ENCODE peak calls at places on chromosomes 13 and 19, in four cellular contexts. V is K562, L is A549, A is HepG2. S is an unnamed sample.

GRCh38 chr13:84896128-84896527 is 903.1 kb downstream of the SLITRK6 start:
- DNase-seq in V (peak), L (peak), A (peak), S (peak)

GRCh38 chr13:110284809-110285519 is 22.0 kb downstream of the COL4A1 start:
- DNase-seq in V (no peak), L (no peak), A (no peak), S (no peak)

GRCh38 chr19:49133621-49134454 is 14.5 kb downstream of the PPFIA3 start:
- DNase-seq in V (peak), L (peak), A (no peak), S (no peak)

GRCh38 chr13:33642374-33643065 is 175.4 kb upstream of the RFC3 start:
- DNase-seq in V (no peak), L (peak), A (peak), S (no peak)

GRCh38 chr13:23572836-23573235 is 2.6 kb downstream of the TNFRSF19 start:
- DNase-seq in V (no peak), L (no peak), A (peak), S (no peak)

GRCh38 chr13:23467048-23467931 is 33.8 kb upstream of the SACS start:
- DNase-seq in V (no peak), L (no peak), A (no peak), S (no peak)

GRCh38 chr19:32067686-32068085 is 277.7 kb upstream of the ZNF507 start:
- DNase-seq in V (no peak), L (peak), A (no peak), S (peak)

GRCh38 chr19:30857966-30858490 is 485.8 kb downstream of the ZNF536 start:
- DNase-seq in V (no peak), L (no peak), A (no peak), S (no peak)

GRCh38 chr19:16899566-16900075 is 10.8 kb downstream of the F2RL3 start:
- DNase-seq in V (peak), L (peak), A (peak), S (no peak)

GRCh38 chr13:43545317-43545874 is 241.4 kb downstream of the ENOX1 start:
- DNase-seq in V (no peak), L (no peak), A (no peak), S (no peak)

GRCh38 chr13:50699874-50700663 is 143.4 kb downstream of the DLEU7 start:
- DNase-seq in V (no peak), L (no peak), A (no peak), S (no peak)

GRCh38 chr19:43599635-43600295 is 3.4 kb downstream of the ZNF576 start:
- DNase-seq in V (no peak), L (no peak), A (no peak), S (no peak)

GRCh38 chr13:87676254-87677042 is 5.3 kb downstream of the SLITRK5 start:
- DNase-seq in V (no peak), L (no peak), A (no peak), S (no peak)

GRCh38 chr19:13165091-13165997 is 15.1 kb downstream of the IER2 start:
- DNase-seq in V (no peak), L (peak), A (no peak), S (no peak)

GRCh38 chr19:55611300-55611982 is 6.0 kb downstream of the ZNF865 start:
- DNase-seq in V (no peak), L (no peak), A (no peak), S (no peak)

GRCh38 chr19:3356805-3357204 is 9.6 kb upstream of the NFIC start:
- DNase-seq in V (no peak), L (no peak), A (no peak), S (no peak)

GRCh38 chr13:32228330-32229041 is 86.7 kb downstream of the ZAR1L start:
- DNase-seq in V (no peak), L (peak), A (no peak), S (no peak)

GRCh38 chr13:26228080-26228479 is 6.0 kb upstream of the RNF6 start:
- DNase-seq in V (no peak), L (no peak), A (no peak), S (no peak)

GRCh38 chr13:27170221-27170520 is 1.4 kb downstream of the USP12 start:
- DNase-seq in V (peak), L (no peak), A (no peak), S (no peak)

GRCh38 chr19:30092721-30093569 is 150.9 kb downstream of the URI1 start:
- DNase-seq in V (no peak), L (no peak), A (no peak), S (no peak)

GRCh38 chr13:44267966-44268365 is 105.7 kb upstream of the SERP2 start:
- DNase-seq in V (no peak), L (peak), A (no peak), S (no peak)

GRCh38 chr13:34900288-34900739 is 41.8 kb upstream of the NBEA start:
- DNase-seq in V (no peak), L (no peak), A (no peak), S (peak)

GRCh38 chr13:86425127-86425526 is 625.9 kb upstream of the SLITRK6 start:
- DNase-seq in V (no peak), L (no peak), A (no peak), S (no peak)

GRCh38 chr13:40664100-40665060 is 2.1 kb downstream of the FOXO1 start:
- DNase-seq in V (peak), L (peak), A (peak), S (no peak)

GRCh38 chr13:80903911-80904310 is 563.0 kb upstream of the SPRY2 start:
- DNase-seq in V (no peak), L (no peak), A (no peak), S (no peak)

GRCh38 chr13:57933606-57934005 is 302.1 kb downstream of the PCDH17 start:
- DNase-seq in V (no peak), L (no peak), A (no peak), S (no peak)

GRCh38 chr19:16051254-16052025 is 24.9 kb upstream of the TPM4 start:
- DNase-seq in V (no peak), L (peak), A (no peak), S (no peak)

GRCh38 chr13:69623973-69624372 is 483.7 kb upstream of the ATXN8OS start:
- DNase-seq in V (no peak), L (no peak), A (no peak), S (no peak)

GRCh38 chr19:57813919-57814504 is 701 bp downstream of the ZNF552 start:
- DNase-seq in V (no peak), L (peak), A (peak), S (no peak)

GRCh38 chr19:16021796-16022195 is 54.5 kb upstream of the TPM4 start:
- DNase-seq in V (no peak), L (no peak), A (no peak), S (no peak)

GRCh38 chr13:37058801-37059135 is 720 bp downstream of the SUPT20H start:
- DNase-seq in V (peak), L (no peak), A (no peak), S (no peak)
- TF ChIP-seq PHF8 in V (no peak), L (no peak), A (no peak), S (no peak)

DNA sequence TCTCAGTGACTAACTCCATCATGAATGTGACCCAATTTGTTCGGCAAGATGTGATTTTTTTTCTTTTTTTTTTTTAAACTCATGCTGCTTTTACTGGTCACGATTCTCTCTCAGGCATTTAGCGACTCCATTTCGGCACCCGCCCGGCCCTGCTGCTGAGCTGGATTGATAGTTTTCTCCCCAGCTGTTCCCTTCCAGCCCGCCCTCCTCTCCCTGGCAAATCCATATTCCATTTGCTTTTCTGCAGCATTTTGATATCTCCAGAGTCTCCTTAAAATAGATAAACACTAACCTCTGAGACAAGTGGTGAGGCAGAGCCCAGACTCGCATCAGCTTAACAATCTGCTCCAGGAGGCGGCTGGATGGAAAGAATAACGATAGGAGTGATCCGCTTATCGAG is 55.5 kb upstream of the KATNAL1 start:
- DNase-seq in V (peak), L (no peak), A (no peak), S (no peak)
- TF ChIP-seq PHF8 in V (no peak), L (no peak), A (no peak), S (no peak)

DNA sequence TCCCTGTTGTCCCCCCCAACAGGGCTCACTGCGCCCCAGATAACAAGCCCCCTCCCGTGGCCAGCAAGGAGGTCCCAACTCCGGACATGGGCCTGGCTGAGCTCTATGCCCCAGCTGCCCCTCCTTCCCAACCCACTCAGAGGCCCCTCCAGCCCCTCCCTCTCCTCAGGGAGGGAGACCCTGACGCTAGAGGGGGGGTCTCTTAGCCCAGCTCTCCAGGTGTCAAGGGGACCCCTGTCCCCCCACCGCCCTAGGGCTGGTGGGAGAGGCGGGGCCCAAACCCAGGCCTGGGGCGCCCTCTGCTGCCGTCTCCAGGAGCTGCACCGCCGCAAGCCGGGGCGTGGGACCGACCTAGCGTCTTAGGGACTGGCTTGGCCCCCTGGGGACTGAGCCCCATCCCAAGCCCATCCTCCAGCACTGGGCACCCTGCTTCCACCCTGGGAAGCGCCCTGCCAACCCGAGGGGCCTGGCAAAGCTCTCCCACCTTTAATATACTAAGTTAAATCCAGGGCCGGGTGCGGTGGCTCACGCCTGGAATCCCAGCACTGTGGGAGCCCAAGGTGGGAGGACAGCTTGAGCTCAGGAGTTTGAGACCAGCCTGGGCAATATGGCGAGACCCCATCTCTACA is 1.4 kb downstream of the GRIN3B start:
- DNase-seq in V (peak), L (peak), A (no peak), S (no peak)
- TF ChIP-seq PHF8 in V (no peak), L (no peak), A (no peak), S (no peak)

DNA sequence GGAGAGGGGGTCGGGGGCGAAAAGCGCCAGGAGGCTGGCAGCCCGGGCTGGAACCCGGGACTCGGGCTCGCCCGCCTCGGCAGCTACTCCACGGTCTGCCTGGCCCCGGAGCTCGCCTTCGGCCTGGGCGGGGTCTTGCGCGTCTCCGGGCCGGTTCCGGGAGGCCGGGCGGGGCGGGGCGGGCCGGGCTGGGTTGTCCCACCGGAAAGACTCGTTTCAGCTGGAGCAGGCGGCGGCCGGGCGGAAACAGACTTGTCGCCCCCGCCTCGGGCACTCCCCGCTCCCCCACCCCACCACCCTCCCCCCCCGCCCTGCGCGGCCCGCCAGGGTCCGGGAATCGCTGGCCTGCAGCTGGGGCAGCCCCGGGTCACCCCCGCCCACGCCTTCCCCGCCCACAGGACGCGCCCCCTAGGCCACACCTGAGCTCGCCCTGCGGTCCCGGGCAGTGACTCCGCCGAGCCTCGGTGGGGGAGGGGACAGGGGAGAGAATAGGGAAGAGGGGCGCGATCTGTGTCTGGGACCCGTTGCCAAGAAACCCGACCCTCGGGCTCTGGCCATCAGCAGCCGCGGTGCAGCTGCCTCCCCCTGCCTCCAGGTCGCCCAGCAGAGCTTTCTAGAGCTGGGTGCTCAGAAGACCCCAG is 109.4 kb downstream of the KCTD15 start:
- DNase-seq in V (peak), L (peak), A (no peak), S (peak)
- TF ChIP-seq PHF8 in V (no peak), L (no peak), A (no peak), S (peak)

S was measured in H1.